ENCODE peak calls at places on chromosomes 7 and 10, in four cellular contexts. G is HCT116, Z is psoas muscle, D is kidney epithelial cell. J is an unnamed sample.

GRCh38 chr10:9103301-9103700 is 1048.8 kb downstream of the GATA3 start:
- DNase-seq in G (no peak), Z (no peak), D (no peak), J (no peak)

GRCh38 chr10:95405655-95406054 is 114.9 kb upstream of the PDLIM1 start:
- DNase-seq in G (no peak), Z (no peak), D (no peak), J (no peak)

GRCh38 chr7:83413831-83414230 is 235.1 kb downstream of the SEMA3E start:
- DNase-seq in G (no peak), Z (no peak), D (no peak), J (no peak)

GRCh38 chr7:91089382-91089963 is 174.8 kb upstream of the FZD1 start:
- DNase-seq in G (peak; percentile 26), Z (no peak), D (no peak), J (no peak)

GRCh38 chr10:90326498-90327267 is 531.2 kb downstream of the HTR7 start:
- DNase-seq in G (no peak), Z (no peak), D (peak; percentile 76), J (peak; percentile 97)

GRCh38 chr7:82204694-82205093 is 238.9 kb downstream of the CACNA2D1 start:
- DNase-seq in G (no peak), Z (peak; percentile 70), D (peak; percentile 72), J (peak; percentile 96)

GRCh38 chr7:138907849-138908248 is 73.3 kb downstream of the KIAA1549 start:
- DNase-seq in G (no peak), Z (no peak), D (no peak), J (no peak)

GRCh38 chr7:17313175-17313574 is 14.7 kb downstream of the AHR start:
- DNase-seq in G (no peak), Z (no peak), D (no peak), J (no peak)

GRCh38 chr7:36440880-36441279 is 51.2 kb downstream of the ANLN start:
- DNase-seq in G (peak; percentile 4), Z (no peak), D (peak; percentile 14), J (peak; percentile 18)

GRCh38 chr7:12066004-12066403 is 145.1 kb upstream of the TMEM106B start:
- DNase-seq in G (peak; percentile 86), Z (no peak), D (no peak), J (peak; percentile 62)

GRCh38 chr7:121961491-121961890 is 88.5 kb downstream of the PTPRZ1 start:
- DNase-seq in G (no peak), Z (no peak), D (no peak), J (no peak)

GRCh38 chr7:133253522-133253882 is 624 bp downstream of the EXOC4 start:
- DNase-seq in G (no peak), Z (no peak), D (no peak), J (no peak)

GRCh38 chr7:139619367-139619657 is 95.8 kb downstream of the CLEC2L start:
- DNase-seq in G (no peak), Z (no peak), D (no peak), J (no peak)

GRCh38 chr10:35650894-35651293 is 8.8 kb upstream of the FZD8 start:
- DNase-seq in G (no peak), Z (no peak), D (no peak), J (no peak)

GRCh38 chr10:71213761-71214440 is 1.5 kb downstream of the UNC5B start:
- DNase-seq in G (no peak), Z (no peak), D (no peak), J (no peak)

GRCh38 chr7:91263359-91264082 is 712 bp upstream of the FZD1 start:
- DNase-seq in G (no peak), Z (peak; percentile 42), D (no peak), J (no peak)

DNA sequence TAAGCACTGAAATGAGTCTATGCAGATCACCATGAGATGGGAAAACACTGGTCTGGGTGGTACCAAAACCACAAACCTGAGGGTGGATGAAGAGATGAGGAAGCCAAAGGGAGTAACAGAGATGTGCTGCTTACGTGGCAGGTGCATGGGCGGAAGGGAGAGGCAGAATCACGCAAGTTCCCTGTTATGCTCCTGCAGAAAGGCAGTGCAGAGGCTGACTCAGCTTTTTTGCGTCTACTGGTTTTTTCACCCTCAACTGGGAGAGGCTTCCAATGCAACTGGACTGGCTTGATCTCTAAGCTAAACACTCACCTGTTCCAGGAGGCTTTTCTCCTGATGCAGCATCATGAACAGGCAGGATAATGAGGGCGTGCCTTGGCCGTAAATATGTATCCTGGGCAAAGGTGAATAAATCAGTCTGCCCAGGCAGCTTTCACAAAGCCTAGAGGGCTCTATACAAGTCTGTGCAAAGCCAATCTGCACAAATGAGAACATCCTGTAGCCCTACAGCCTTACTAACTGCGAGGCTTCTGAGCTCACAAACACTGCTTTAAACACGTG is 95.4 kb upstream of the AFAP1L2 start:
- DNase-seq in G (no peak), Z (no peak), D (no peak), J (no peak)
- H3K4me3 ChIP-seq in G (no peak overlapping the region), Z (no peak overlapping the region), D (no peak overlapping the region), J (no peak overlapping the region)

GRCh38 chr7:10257438-10257837 is 716.2 kb upstream of the PHF14 start:
- DNase-seq in G (no peak), Z (no peak), D (no peak), J (no peak)
- H3K4me3 ChIP-seq in G (no peak overlapping the region), Z (no peak overlapping the region), D (no peak overlapping the region), J (no peak overlapping the region)

DNA sequence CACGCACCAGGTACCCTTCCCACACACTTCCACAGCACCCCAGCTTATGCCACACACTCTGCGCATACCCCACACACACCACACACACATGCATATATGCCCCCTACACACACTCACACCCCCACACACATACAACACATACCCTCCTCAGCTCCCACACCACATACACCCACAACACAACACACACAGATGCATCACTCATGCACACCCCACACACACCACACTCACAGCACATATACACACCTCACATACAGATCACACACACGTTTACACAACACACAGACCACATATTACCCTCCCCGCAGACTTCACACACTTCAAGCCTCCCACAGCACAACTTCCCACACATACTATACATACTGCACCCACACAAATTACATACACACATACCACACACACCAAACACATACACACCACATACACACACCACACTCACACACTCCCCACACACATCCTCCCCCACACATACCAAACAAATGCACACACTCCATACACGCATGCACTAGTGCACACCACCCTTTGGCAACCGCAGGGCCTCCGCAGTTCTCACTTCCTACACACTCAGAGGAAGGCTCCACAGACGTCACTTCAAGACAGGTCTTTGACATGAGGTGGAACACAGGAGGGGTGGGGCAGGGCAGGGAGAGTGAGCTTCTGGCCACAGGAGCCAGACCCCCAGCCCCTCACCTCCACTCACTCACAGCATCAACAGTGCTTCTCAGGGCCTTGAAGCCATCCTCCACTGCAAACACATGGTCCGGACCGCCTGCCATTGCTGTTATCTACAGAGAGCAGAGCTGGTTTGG is 18.5 kb upstream of the ANTXRL start:
- DNase-seq in G (no peak), Z (no peak), D (no peak), J (no peak)
- H3K4me3 ChIP-seq in G (no peak overlapping the region), Z (no peak overlapping the region), D (no peak overlapping the region), J (no peak overlapping the region)

GRCh38 chr10:36779238-36779846 is 346.1 kb upstream of the ANKRD30A start:
- DNase-seq in G (no peak), Z (no peak), D (peak; percentile 9), J (peak; percentile 30)
- H3K4me3 ChIP-seq in G (no peak overlapping the region), Z (no peak overlapping the region), D (no peak overlapping the region), J (no peak overlapping the region)

DNA sequence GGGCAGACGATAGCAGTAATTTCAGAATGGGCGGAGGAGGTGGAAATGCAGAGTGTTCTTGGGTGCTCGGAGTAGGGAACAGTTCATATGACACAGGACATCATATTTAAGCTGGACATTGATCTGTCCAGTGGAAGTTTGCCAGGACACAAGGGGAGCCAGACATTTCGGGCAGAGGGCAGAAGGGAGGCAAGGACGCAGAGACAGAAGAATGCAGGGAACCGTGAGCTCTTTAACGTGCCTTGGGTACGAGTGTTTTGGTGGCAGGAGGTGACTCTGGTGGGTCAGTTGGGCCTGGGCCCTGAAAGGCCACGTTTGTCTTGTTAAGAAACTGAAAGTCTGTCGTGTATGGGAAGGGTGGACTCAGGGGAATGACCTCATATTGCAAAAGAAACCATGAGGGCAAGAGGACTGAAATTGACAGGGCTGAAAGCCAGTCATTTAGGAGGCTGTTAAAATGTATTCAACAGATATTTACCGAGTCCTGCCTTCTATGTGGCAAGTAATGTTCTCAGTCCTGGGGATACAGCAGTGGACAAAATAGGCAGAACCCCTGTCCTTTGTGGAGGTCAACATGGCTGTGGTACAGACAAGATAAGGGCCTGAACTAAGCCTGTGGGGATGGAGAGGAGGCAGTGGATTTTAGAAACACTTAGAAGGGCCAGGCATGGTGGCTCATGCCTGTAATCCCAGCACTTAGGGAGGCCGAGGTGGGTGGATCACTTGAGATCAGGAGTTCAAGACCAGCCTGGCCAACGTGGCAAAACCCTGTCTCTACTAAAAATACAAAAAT is 2.2 kb downstream of the OPTN start:
- DNase-seq in G (no peak), Z (peak; percentile 23), D (no peak), J (peak; percentile 16)
- H3K4me3 ChIP-seq in G (no peak overlapping the region), Z (peak overlapping the region; percentile 99), D (no peak overlapping the region), J (peak overlapping the region; percentile 91)

GRCh38 chr7:43785425-43785824 is 26.9 kb downstream of the BLVRA start:
- DNase-seq in G (no peak), Z (no peak), D (peak; percentile 75), J (peak; percentile 82)
- H3K4me3 ChIP-seq in G (no peak overlapping the region), Z (no peak overlapping the region), D (no peak overlapping the region), J (peak overlapping the region; percentile 7)

DNA sequence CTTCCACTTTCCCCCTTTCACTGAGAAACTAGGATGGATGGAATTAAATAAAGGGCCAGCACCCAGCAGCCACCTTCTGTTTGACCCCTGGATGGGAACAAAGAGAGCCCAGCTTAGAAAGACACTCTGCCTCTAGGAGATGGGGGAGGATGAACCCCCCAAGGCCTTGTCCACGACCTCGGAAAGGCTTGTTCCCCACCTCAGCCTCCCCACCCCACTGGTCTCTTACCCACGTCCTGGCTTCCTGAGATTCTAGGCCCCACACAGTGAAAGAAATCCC is 9.7 kb downstream of the ITPRIP start:
- DNase-seq in G (no peak), Z (no peak), D (no peak), J (no peak)
- H3K4me3 ChIP-seq in G (peak overlapping the region; percentile 21), Z (peak overlapping the region; percentile 20), D (peak overlapping the region; percentile 17), J (no peak overlapping the region)

GRCh38 chr7:33157781-33158180 is 28.4 kb downstream of the BBS9 start:
- DNase-seq in G (no peak), Z (no peak), D (no peak), J (no peak)
- H3K4me3 ChIP-seq in G (no peak overlapping the region), Z (no peak overlapping the region), D (no peak overlapping the region), J (no peak overlapping the region)

DNA sequence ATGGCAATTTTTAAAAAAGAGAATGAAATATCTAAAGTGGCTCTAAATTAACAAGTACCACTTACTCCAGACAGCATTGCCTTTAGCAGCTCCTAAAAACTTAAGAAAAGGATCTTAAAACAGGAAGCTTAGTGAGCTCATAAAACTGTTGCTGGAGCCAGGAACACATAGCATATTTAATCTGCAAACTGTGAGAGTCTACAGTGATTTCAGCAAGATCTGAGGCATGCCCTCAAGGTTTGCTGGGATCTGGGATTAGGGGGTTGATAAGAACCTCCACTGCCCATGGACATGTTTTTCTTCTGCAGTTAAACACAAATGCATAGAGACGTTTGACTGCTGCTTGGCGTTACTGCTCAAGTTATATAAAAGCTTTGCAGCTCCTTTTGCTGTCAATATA is 3.8 kb downstream of the GLI3 start:
- DNase-seq in G (no peak), Z (no peak), D (no peak), J (no peak)
- H3K4me3 ChIP-seq in G (no peak overlapping the region), Z (no peak overlapping the region), D (no peak overlapping the region), J (no peak overlapping the region)

DNA sequence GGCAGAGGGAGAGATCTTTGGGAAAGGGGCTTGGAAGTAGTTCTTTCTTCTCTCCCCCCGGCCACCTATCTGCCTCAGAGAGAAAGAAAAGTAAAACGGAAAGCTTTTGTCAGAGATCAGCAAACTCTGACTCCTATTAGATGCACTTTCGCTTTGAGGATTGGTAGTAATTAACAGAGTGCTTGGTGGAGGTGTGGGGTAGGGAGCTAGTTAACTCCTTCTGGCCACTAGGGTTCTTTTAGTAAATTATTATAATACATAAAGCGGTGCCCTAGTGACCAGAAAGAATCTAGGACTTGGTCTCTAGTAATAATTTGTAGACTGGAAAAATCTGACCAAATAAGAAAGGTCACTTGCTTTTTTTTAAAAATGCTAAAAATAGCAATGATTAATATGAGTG is 54.6 kb downstream of the CPVL start:
- DNase-seq in G (no peak), Z (no peak), D (no peak), J (no peak)
- H3K4me3 ChIP-seq in G (no peak overlapping the region), Z (peak overlapping the region; percentile 49), D (peak overlapping the region; percentile 9), J (peak overlapping the region; percentile 52)